ENCODE peak calls at places on chromosomes 11 and 22, in four cellular contexts. One of them, this sample, is unnamed. For H3K4me1, the result is how much of the 10 kb centered on the place peaks cover.

GRCh38 chr11:2933376-2934056 is 4.3 kb upstream of the PHLDA2 start:
- DNase-seq in esophagus squamous epithelium: no peak
- DNase-seq in transverse colon: peak
- DNase-seq in uterus: no peak
- DNase-seq in this sample: peak

GRCh38 chr11:76120513-76121081 is 85.7 kb downstream of the WNT11 start:
- DNase-seq in esophagus squamous epithelium: no peak
- DNase-seq in transverse colon: peak
- DNase-seq in uterus: no peak
- DNase-seq in this sample: no peak

GRCh38 chr11:57417056-57417455 is 9.9 kb downstream of the SLC43A3 start:
- DNase-seq in esophagus squamous epithelium: no peak
- DNase-seq in transverse colon: no peak
- DNase-seq in uterus: no peak
- DNase-seq in this sample: no peak

GRCh38 chr22:47835726-47836125 is 1073.3 kb downstream of the TBC1D22A start:
- DNase-seq in esophagus squamous epithelium: no peak
- DNase-seq in transverse colon: no peak
- DNase-seq in uterus: no peak
- DNase-seq in this sample: no peak

GRCh38 chr11:120622189-120622912 is 110.8 kb downstream of the GRIK4 start:
- DNase-seq in esophagus squamous epithelium: no peak
- DNase-seq in transverse colon: no peak
- DNase-seq in uterus: no peak
- DNase-seq in this sample: no peak

GRCh38 chr11:76132268-76132667 is 74.0 kb downstream of the WNT11 start:
- DNase-seq in esophagus squamous epithelium: no peak
- DNase-seq in transverse colon: no peak
- DNase-seq in uterus: no peak
- DNase-seq in this sample: peak

GRCh38 chr11:33665666-33666065 is 35.0 kb downstream of the C11orf91 start:
- DNase-seq in esophagus squamous epithelium: no peak
- DNase-seq in transverse colon: no peak
- DNase-seq in uterus: no peak
- DNase-seq in this sample: no peak

GRCh38 chr11:122071680-122072321 is 44.2 kb downstream of the BLID start:
- DNase-seq in esophagus squamous epithelium: no peak
- DNase-seq in transverse colon: no peak
- DNase-seq in uterus: no peak
- DNase-seq in this sample: no peak

GRCh38 chr11:89491141-89491690 is at the start of gene NOX4:
- DNase-seq in esophagus squamous epithelium: no peak
- DNase-seq in transverse colon: no peak
- DNase-seq in uterus: peak
- DNase-seq in this sample: peak

GRCh38 chr11:292211-293121 is 3.5 kb downstream of the PGGHG start:
- DNase-seq in esophagus squamous epithelium: no peak
- DNase-seq in transverse colon: no peak
- DNase-seq in uterus: no peak
- DNase-seq in this sample: peak

GRCh38 chr22:27224485-27225364 is 567.3 kb downstream of the MIAT start:
- DNase-seq in esophagus squamous epithelium: no peak
- DNase-seq in transverse colon: no peak
- DNase-seq in uterus: peak
- DNase-seq in this sample: no peak

GRCh38 chr11:131033151-131033651 is 116.9 kb upstream of the SNX19 start:
- DNase-seq in esophagus squamous epithelium: no peak
- DNase-seq in transverse colon: no peak
- DNase-seq in uterus: no peak
- DNase-seq in this sample: peak

GRCh38 chr22:48424661-48425060 is 1403.0 kb downstream of the BRD1 start:
- DNase-seq in esophagus squamous epithelium: no peak
- DNase-seq in transverse colon: no peak
- DNase-seq in uterus: no peak
- DNase-seq in this sample: no peak

GRCh38 chr11:65663634-65664200 is 1.0 kb upstream of the RELA start:
- DNase-seq in esophagus squamous epithelium: no peak
- DNase-seq in transverse colon: peak
- DNase-seq in uterus: peak
- DNase-seq in this sample: peak

GRCh38 chr11:47552086-47552580 is 799 bp downstream of the CELF1 start:
- DNase-seq in esophagus squamous epithelium: no peak
- DNase-seq in transverse colon: no peak
- DNase-seq in uterus: peak
- DNase-seq in this sample: peak

GRCh38 chr11:20213790-20214189 is 53.5 kb upstream of the DBX1 start:
- DNase-seq in esophagus squamous epithelium: no peak
- DNase-seq in transverse colon: no peak
- DNase-seq in uterus: no peak
- DNase-seq in this sample: no peak

GRCh38 chr11:72139500-72139899 is 4.0 kb downstream of the FOLR3 start:
- DNase-seq in esophagus squamous epithelium: no peak
- DNase-seq in transverse colon: no peak
- DNase-seq in uterus: no peak
- DNase-seq in this sample: no peak

GRCh38 chr11:61090092-61090491 is 12.2 kb upstream of the CD5 start:
- DNase-seq in esophagus squamous epithelium: no peak
- DNase-seq in transverse colon: no peak
- DNase-seq in uterus: no peak
- DNase-seq in this sample: no peak

GRCh38 chr22:31281733-31282132 is 10.6 kb downstream of the PIK3IP1 start:
- DNase-seq in esophagus squamous epithelium: no peak
- DNase-seq in transverse colon: no peak
- DNase-seq in uterus: no peak
- DNase-seq in this sample: no peak

GRCh38 chr22:31284756-31285155 is 7.5 kb downstream of the PIK3IP1 start:
- DNase-seq in esophagus squamous epithelium: no peak
- DNase-seq in transverse colon: no peak
- DNase-seq in uterus: no peak
- DNase-seq in this sample: no peak

GRCh38 chr22:31286360-31287255 is 5.7 kb downstream of the PIK3IP1 start:
- DNase-seq in esophagus squamous epithelium: peak
- DNase-seq in transverse colon: peak
- DNase-seq in uterus: peak
- DNase-seq in this sample: peak

GRCh38 chr22:31282748-31283468 is 9.4 kb downstream of the PIK3IP1 start:
- DNase-seq in esophagus squamous epithelium: no peak
- DNase-seq in transverse colon: no peak
- DNase-seq in uterus: no peak
- DNase-seq in this sample: no peak

DNA sequence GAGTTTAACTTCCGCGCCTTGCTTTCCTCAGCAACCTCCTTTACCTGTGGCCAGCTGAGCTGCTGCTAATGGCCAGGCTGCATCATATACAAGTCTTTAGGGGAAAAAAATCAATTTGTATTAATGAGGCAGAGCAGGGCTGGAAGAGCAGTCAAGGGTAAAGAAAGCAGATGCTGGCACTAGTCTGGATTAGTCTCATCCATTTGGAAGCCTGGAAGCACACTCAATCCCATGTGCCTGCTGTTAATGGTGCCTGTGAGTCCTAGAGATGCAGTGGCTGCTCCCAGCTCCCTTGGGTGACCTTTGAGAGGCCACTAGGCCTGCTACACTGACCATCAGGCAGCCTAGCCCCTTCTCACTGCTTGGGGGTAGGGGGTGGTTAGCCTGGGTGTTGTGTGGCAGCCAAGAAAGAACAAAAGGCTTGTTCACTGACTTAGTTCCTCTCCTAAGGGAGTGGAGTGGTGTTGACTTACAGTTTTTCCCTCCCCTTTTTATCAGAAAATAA is 8.0 kb downstream of the PIK3IP1 start:
- DNase-seq in esophagus squamous epithelium: no peak
- DNase-seq in transverse colon: no peak
- DNase-seq in uterus: no peak
- DNase-seq in this sample: no peak
- H3K4me1 ChIP-seq in esophagus squamous epithelium: under half
- H3K4me1 ChIP-seq in transverse colon: half or more
- H3K4me1 ChIP-seq in uterus: under half
- H3K4me1 ChIP-seq in this sample: under half

GRCh38 chr22:38066381-38067027 is 9.3 kb downstream of the PICK1 start:
- DNase-seq in esophagus squamous epithelium: no peak
- DNase-seq in transverse colon: no peak
- DNase-seq in uterus: no peak
- DNase-seq in this sample: no peak

GRCh38 chr22:38067028-38067415 is 9.8 kb downstream of the PICK1 start:
- DNase-seq in esophagus squamous epithelium: no peak
- DNase-seq in transverse colon: no peak
- DNase-seq in uterus: no peak
- DNase-seq in this sample: no peak

GRCh38 chr22:38067771-38068360 is 10.7 kb downstream of the PICK1 start:
- DNase-seq in esophagus squamous epithelium: no peak
- DNase-seq in transverse colon: no peak
- DNase-seq in uterus: no peak
- DNase-seq in this sample: no peak

GRCh38 chr22:38062782-38063181 is 5.6 kb downstream of the PICK1 start:
- DNase-seq in esophagus squamous epithelium: no peak
- DNase-seq in transverse colon: peak
- DNase-seq in uterus: no peak
- DNase-seq in this sample: no peak

DNA sequence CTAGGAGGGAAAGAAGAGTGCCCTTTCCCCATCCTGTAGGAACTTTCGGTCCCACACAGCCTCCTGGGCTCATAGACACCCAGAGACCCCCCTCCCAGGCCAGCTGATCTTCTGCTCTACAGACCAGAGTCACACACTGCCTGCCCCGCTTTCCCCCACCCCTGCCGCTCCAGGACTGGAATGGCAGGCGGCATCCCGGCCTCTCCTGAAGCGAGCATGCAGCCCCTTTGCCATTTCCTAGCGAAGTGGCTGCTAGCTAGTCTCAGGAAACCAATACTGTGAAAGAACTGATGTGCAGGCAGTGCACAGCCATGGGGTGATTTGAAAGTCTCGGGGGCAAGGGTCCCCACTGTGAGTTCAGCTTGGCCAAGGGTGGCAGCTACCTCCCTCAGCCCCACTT is 8.3 kb downstream of the PICK1 start:
- DNase-seq in esophagus squamous epithelium: no peak
- DNase-seq in transverse colon: no peak
- DNase-seq in uterus: no peak
- DNase-seq in this sample: no peak
- H3K27ac ChIP-seq in esophagus squamous epithelium: no peak
- H3K27ac ChIP-seq in transverse colon: no peak
- H3K27ac ChIP-seq in uterus: no peak
- H3K27ac ChIP-seq in this sample: no peak

GRCh38 chr11:74013141-74013540 is 4.3 kb upstream of the UCP3 start:
- DNase-seq in esophagus squamous epithelium: no peak
- DNase-seq in transverse colon: no peak
- DNase-seq in uterus: no peak
- DNase-seq in this sample: no peak

GRCh38 chr11:74014880-74015279 is 6.0 kb upstream of the UCP3 start:
- DNase-seq in esophagus squamous epithelium: no peak
- DNase-seq in transverse colon: no peak
- DNase-seq in uterus: no peak
- DNase-seq in this sample: peak

GRCh38 chr11:74018331-74019005 is 9.6 kb upstream of the UCP3 start:
- DNase-seq in esophagus squamous epithelium: no peak
- DNase-seq in transverse colon: peak
- DNase-seq in uterus: peak
- DNase-seq in this sample: peak

GRCh38 chr11:74017631-74018030 is 8.7 kb upstream of the UCP3 start:
- DNase-seq in esophagus squamous epithelium: no peak
- DNase-seq in transverse colon: no peak
- DNase-seq in uterus: no peak
- DNase-seq in this sample: no peak

DNA sequence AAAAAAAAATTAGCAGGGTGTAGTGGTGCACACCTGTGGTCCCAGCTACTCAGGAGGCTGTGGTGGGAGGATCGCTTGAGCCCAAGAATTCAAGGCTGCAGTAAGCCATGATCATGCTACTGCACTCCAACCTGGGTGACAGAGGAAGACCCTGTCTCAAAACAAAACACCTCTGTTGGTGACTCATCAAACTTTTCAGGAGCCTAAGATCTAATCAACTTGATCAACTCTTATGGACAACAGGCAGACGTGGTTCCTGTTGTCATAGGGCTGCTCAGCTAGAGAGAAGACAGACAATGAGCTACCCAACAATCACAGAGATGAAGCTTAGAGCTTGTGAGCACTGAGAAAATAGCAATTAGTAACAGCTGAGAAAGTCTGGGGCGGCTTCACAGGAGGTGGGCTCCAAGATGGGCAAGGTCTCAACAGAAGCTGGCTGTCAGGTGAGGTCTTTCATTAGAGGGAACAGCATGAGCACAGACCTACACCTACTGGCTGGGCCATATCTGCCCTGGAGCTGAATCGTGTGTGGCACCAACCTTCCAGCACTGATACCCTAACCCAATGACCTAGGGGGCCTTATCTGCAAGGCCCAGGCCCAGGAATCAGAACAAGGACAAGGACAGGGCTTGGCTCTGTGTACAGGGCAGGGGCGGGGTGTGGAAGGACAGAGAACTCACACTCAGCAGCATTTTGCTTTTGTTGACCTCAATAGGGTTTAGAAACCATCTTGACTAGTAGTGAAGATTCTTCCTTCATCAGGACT is 7.2 kb upstream of the UCP3 start:
- DNase-seq in esophagus squamous epithelium: no peak
- DNase-seq in transverse colon: no peak
- DNase-seq in uterus: no peak
- DNase-seq in this sample: no peak
- H3K4me1 ChIP-seq in esophagus squamous epithelium: under half
- H3K4me1 ChIP-seq in transverse colon: under half
- H3K4me1 ChIP-seq in uterus: under half
- H3K4me1 ChIP-seq in this sample: under half

DNA sequence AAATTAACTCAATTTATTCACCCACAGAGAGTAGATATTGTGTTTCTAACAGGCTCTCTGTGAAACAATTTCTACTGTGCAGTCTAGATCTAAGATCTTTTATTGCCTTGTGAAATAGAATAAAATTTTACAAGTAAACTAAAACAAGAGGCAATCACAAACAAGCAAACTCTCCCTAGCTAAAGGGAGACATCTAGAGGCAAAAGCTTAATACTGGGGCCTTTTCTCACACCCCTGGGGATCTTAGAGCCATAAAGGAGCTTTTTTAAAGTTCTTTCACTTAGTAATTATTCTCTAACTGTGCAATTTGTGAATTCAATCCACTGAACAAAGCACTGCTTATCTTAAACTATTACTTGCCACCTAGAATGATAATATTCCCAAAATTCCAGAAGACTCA is 19.7 kb downstream of the ALG9 start:
- DNase-seq in esophagus squamous epithelium: no peak
- DNase-seq in transverse colon: no peak
- DNase-seq in uterus: no peak
- DNase-seq in this sample: no peak
- H3K27ac ChIP-seq in esophagus squamous epithelium: no peak
- H3K27ac ChIP-seq in transverse colon: no peak
- H3K27ac ChIP-seq in uterus: no peak
- H3K27ac ChIP-seq in this sample: no peak

DNA sequence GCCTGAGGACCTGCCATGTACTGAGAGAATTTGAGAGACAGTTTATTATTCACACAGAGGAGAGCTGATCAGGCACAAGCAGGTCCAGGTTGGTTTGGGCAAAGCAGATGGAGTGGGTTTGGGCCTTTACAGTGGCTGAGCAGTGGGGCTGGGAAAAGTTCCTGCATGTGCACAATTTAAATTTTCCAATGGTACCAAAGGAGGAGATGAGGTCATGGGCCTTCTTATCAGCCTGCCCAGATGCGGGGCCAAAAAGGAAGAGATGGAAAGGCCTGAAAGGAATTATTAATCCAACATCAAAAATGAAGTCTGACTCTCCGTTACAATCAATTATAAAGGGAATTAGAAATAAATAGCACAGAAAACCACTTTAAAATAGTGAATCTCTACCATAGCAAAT is 367.6 kb downstream of the TMEM135 start:
- DNase-seq in esophagus squamous epithelium: no peak
- DNase-seq in transverse colon: no peak
- DNase-seq in uterus: no peak
- DNase-seq in this sample: no peak
- H3K4me1 ChIP-seq in esophagus squamous epithelium: under half
- H3K4me1 ChIP-seq in transverse colon: under half
- H3K4me1 ChIP-seq in uterus: under half
- H3K4me1 ChIP-seq in this sample: under half

This sample was measured in body of pancreas.